ENCODE peak calls at places on chromosome X, in seven cellular contexts. C, D, Y, S, V, U and Z are unnamed samples.

GRCh38 chrX:133726211-133726630 is 259.2 kb downstream of the GPC3 start:
- DNase-seq in C (no peak), D (no peak), Y (peak; percentile 0), S (no peak), V (no peak), U (no peak), Z (peak; percentile 0)

GRCh38 chrX:19852014-19853005 is 35.1 kb downstream of the SH3KBP1 start:
- DNase-seq in C (peak; percentile 37), D (no peak), Y (no peak), S (no peak), V (no peak), U (no peak), Z (no peak)

GRCh38 chrX:10017866-10018265 is 50.7 kb downstream of the CLDN34 start:
- DNase-seq in C (peak; percentile 16), D (no peak), Y (peak; percentile 64), S (no peak), V (no peak), U (no peak), Z (no peak)

GRCh38 chrX:45801554-45801953 is 600.9 kb upstream of the DIPK2B start:
- DNase-seq in C (peak; percentile 79), D (no peak), Y (no peak), S (no peak), V (no peak), U (no peak), Z (peak; percentile 69)

GRCh38 chrX:150509703-150510102 is 58.7 kb upstream of the MTM1 start:
- DNase-seq in C (no peak), D (no peak), Y (no peak), S (no peak), V (no peak), U (peak; percentile 54), Z (no peak)

GRCh38 chrX:150303386-150304097 is 59.6 kb upstream of the MAMLD1 start:
- DNase-seq in C (no peak), D (no peak), Y (no peak), S (no peak), V (no peak), U (no peak), Z (no peak)

GRCh38 chrX:11678174-11678573 is 12.5 kb upstream of the ARHGAP6 start:
- DNase-seq in C (no peak), D (no peak), Y (no peak), S (no peak), V (no peak), U (no peak), Z (peak; percentile 4)

GRCh38 chrX:83845397-83845796 is 15.5 kb upstream of the CYLC1 start:
- DNase-seq in C (peak; percentile 55), D (no peak), Y (no peak), S (peak; percentile 25), V (no peak), U (no peak), Z (peak; percentile 58)

GRCh38 chrX:49710744-49711319 is 15.0 kb upstream of the PAGE1 start:
- DNase-seq in C (peak; percentile 32), D (no peak), Y (no peak), S (no peak), V (no peak), U (no peak), Z (no peak)

GRCh38 chrX:42686296-42686695 is 91.7 kb downstream of the PPP1R2C start:
- DNase-seq in C (no peak), D (no peak), Y (no peak), S (no peak), V (no peak), U (no peak), Z (no peak)

GRCh38 chrX:138875472-138875871 is 164.0 kb upstream of the FGF13 start:
- DNase-seq in C (no peak), D (no peak), Y (no peak), S (no peak), V (no peak), U (no peak), Z (no peak)

GRCh38 chrX:112967341-112967740 is 126.7 kb upstream of the AMOT start:
- DNase-seq in C (no peak), D (no peak), Y (no peak), S (no peak), V (no peak), U (no peak), Z (no peak)

GRCh38 chrX:83469551-83469950 is 38.5 kb upstream of the POU3F4 start:
- DNase-seq in C (peak; percentile 64), D (no peak), Y (no peak), S (no peak), V (no peak), U (peak; percentile 43), Z (peak; percentile 67)

GRCh38 chrX:72620550-72621145 is 48.0 kb upstream of the HDAC8 start:
- DNase-seq in C (peak; percentile 40), D (no peak), Y (peak; percentile 23), S (no peak), V (no peak), U (no peak), Z (no peak)

GRCh38 chrX:34656467-34656841 is 631 bp downstream of the TMEM47 start:
- DNase-seq in C (no peak), D (peak; percentile 17), Y (no peak), S (no peak), V (peak; percentile 21), U (peak; percentile 40), Z (no peak)

GRCh38 chrX:44651347-44651746 is 108.7 kb upstream of the FUNDC1 start:
- DNase-seq in C (peak; percentile 27), D (peak; percentile 1), Y (no peak), S (no peak), V (no peak), U (no peak), Z (peak; percentile 27)

GRCh38 chrX:136910565-136911040 is 30.1 kb upstream of the RBMX start:
- DNase-seq in C (no peak), D (no peak), Y (no peak), S (no peak), V (no peak), U (no peak), Z (no peak)

GRCh38 chrX:73922856-73923429 is 359.9 kb downstream of the CHIC1 start:
- DNase-seq in C (peak; percentile 75), D (no peak), Y (no peak), S (no peak), V (no peak), U (no peak), Z (no peak)

GRCh38 chrX:93875621-93876282 is 201.7 kb downstream of the FAM133A start:
- DNase-seq in C (no peak), D (no peak), Y (no peak), S (no peak), V (no peak), U (no peak), Z (peak; percentile 4)

GRCh38 chrX:103417370-103417769 is 41.0 kb downstream of the BEX3 start:
- DNase-seq in C (no peak), D (no peak), Y (no peak), S (no peak), V (no peak), U (no peak), Z (no peak)

GRCh38 chrX:65635824-65636223 is 31.6 kb upstream of the MSN start:
- DNase-seq in C (peak; percentile 0), D (no peak), Y (no peak), S (no peak), V (no peak), U (no peak), Z (no peak)

GRCh38 chrX:72123471-72124185 is 8.1 kb downstream of the RTL5 start:
- DNase-seq in C (no peak), D (no peak), Y (no peak), S (no peak), V (no peak), U (no peak), Z (no peak)

GRCh38 chrX:10173331-10173900 is 16.6 kb downstream of the CLCN4 start:
- DNase-seq in C (no peak), D (no peak), Y (peak; percentile 54), S (no peak), V (no peak), U (peak; percentile 69), Z (no peak)